ENCODE peak calls at places on chromosomes 2 and 18, in four cellular contexts. J, B, Q and C are unnamed samples.

GRCh38 chr2:138633049-138633448 is 131.5 kb downstream of the SPOPL start:
- DNase-seq in J (no peak), B (no peak), Q (no peak), C (no peak)

GRCh38 chr2:124875627-124876244 is 850.6 kb downstream of the CNTNAP5 start:
- DNase-seq in J (no peak), B (no peak), Q (no peak), C (no peak)

GRCh38 chr2:54666131-54666637 is 57.3 kb upstream of the EML6 start:
- DNase-seq in J (no peak), B (no peak), Q (no peak), C (peak)

GRCh38 chr2:21005700-21006422 is 38.0 kb downstream of the APOB start:
- DNase-seq in J (no peak), B (no peak), Q (no peak), C (no peak)

GRCh38 chr2:213251618-213252017 is 32.6 kb upstream of the SPAG16 start:
- DNase-seq in J (peak), B (no peak), Q (peak), C (peak)

GRCh38 chr2:385061-385460 is 97.2 kb upstream of the ALKAL2 start:
- DNase-seq in J (no peak), B (no peak), Q (no peak), C (no peak)

GRCh38 chr18:10965104-10965503 is 184.3 kb downstream of the PIEZO2 start:
- DNase-seq in J (no peak), B (no peak), Q (no peak), C (no peak)

GRCh38 chr2:170270278-170270864 is 92.4 kb downstream of the MYO3B start:
- DNase-seq in J (no peak), B (no peak), Q (no peak), C (no peak)

GRCh38 chr2:236875906-236876505 is 209.7 kb upstream of the COPS8 start:
- DNase-seq in J (no peak), B (peak), Q (no peak), C (peak)

GRCh38 chr2:151344906-151345305 is 12.5 kb upstream of the TNFAIP6 start:
- DNase-seq in J (no peak), B (no peak), Q (no peak), C (no peak)

GRCh38 chr2:125593036-125593435 is 1062.9 kb upstream of the GYPC start:
- DNase-seq in J (no peak), B (no peak), Q (no peak), C (no peak)

GRCh38 chr2:118854507-118855300 is 7.3 kb upstream of the EN1 start:
- DNase-seq in J (no peak), B (no peak), Q (no peak), C (no peak)

GRCh38 chr2:165778653-165779451 is 15.2 kb downstream of the GALNT3 start:
- DNase-seq in J (no peak), B (no peak), Q (peak), C (peak)

GRCh38 chr2:65554765-65555561 is 122.6 kb upstream of the SPRED2 start:
- DNase-seq in J (no peak), B (no peak), Q (no peak), C (no peak)

GRCh38 chr2:239616729-239617128 is 215.9 kb upstream of the HDAC4 start:
- DNase-seq in J (no peak), B (no peak), Q (no peak), C (no peak)

GRCh38 chr2:63424329-63425078 is 163.8 kb downstream of the WDPCP start:
- DNase-seq in J (no peak), B (no peak), Q (peak), C (no peak)

GRCh38 chr2:8582191-8582849 is 99.5 kb upstream of the ID2 start:
- DNase-seq in J (no peak), B (no peak), Q (no peak), C (no peak)

GRCh38 chr2:102080451-102081054 is 62.0 kb upstream of the IL1R1 start:
- DNase-seq in J (no peak), B (no peak), Q (no peak), C (no peak)

GRCh38 chr2:8692783-8693768 is 11.2 kb downstream of the ID2 start:
- DNase-seq in J (peak), B (no peak), Q (peak), C (peak)

GRCh38 chr2:216015722-216016464 is 2.5 kb upstream of the MREG start:
- DNase-seq in J (no peak), B (no peak), Q (no peak), C (no peak)